ENCODE peak calls at places on chromosome 10, in four cellular contexts. M is lung, Q is breast epithelium, I is AG10803. U is an unnamed sample.

GRCh38 chr10:78188459-78188858 is 154.8 kb downstream of the RPS24 start:
- DNase-seq in M (no peak), Q (no peak), I (no peak), U (no peak)

GRCh38 chr10:100148353-100149211 is 37.2 kb downstream of the ERLIN1 start:
- DNase-seq in M (no peak), Q (no peak), I (peak), U (peak)

GRCh38 chr10:62934258-62934657 is 118.1 kb upstream of the EGR2 start:
- DNase-seq in M (no peak), Q (peak), I (no peak), U (no peak)

GRCh38 chr10:80279146-80279545 is 10.3 kb downstream of the MAT1A start:
- DNase-seq in M (no peak), Q (no peak), I (no peak), U (no peak)

GRCh38 chr10:21526952-21527633 is 1.6 kb upstream of the SKIDA1 start:
- DNase-seq in M (peak), Q (no peak), I (peak), U (peak)

GRCh38 chr10:482036-482435 is 207.4 kb downstream of the DIP2C start:
- DNase-seq in M (no peak), Q (no peak), I (no peak), U (no peak)

GRCh38 chr10:3635697-3636096 is 149.3 kb downstream of the KLF6 start:
- DNase-seq in M (no peak), Q (peak), I (no peak), U (no peak)

GRCh38 chr10:70918851-70919530 is 30.6 kb upstream of the PCBD1 start:
- DNase-seq in M (no peak), Q (no peak), I (no peak), U (no peak)

GRCh38 chr10:84432891-84433290 is 104.5 kb downstream of the CCSER2 start:
- DNase-seq in M (no peak), Q (no peak), I (no peak), U (peak)

GRCh38 chr10:52115823-52116222 is 198.3 kb upstream of the DKK1 start:
- DNase-seq in M (no peak), Q (no peak), I (no peak), U (peak)

GRCh38 chr10:133180192-133180914 is 20.3 kb downstream of the KNDC1 start:
- DNase-seq in M (no peak), Q (no peak), I (no peak), U (no peak)

GRCh38 chr10:31678573-31679122 is 250.0 kb downstream of the ARHGAP12 start:
- DNase-seq in M (no peak), Q (no peak), I (peak), U (peak)

GRCh38 chr10:129972966-129973673 is 9.0 kb upstream of the EBF3 start:
- DNase-seq in M (no peak), Q (no peak), I (no peak), U (no peak)

DNA sequence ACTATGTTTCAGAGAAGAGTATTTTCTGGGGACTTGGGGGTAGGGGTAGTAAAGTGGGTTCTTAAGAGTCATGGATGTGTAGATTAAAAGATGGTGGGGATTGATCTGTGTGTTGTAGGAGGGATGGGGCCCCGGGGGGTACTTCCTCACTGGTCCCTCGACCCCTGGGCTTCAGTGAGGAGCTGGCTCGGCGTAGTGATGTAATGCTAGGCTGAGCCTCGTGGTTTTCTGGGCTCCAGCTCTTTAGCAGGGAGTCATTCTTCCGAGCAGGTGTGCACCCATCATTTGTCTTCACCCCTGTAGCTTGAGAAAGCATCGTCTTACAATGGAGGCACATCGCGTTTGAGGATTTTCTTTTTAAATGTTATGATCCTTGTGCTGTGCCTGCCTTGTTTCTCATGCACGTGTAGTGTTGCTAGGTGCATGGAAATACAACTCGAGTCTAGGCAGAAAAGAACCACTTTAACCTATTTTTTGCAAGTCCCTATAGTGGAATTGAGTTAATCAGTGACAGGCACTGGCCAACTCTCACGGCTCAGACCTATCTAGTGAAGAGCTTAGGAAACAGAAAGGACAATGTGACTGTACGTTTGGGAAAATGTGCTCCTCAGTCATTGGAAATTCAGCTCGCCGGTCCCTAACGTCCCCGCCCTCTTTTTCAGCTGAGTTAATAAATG is 106.1 kb upstream of the BTBD16 start:
- DNase-seq in M (no peak), Q (no peak), I (no peak), U (no peak)
- H3K4me3 ChIP-seq in M (no peak), Q (no peak), I (no peak), U (no peak)

DNA sequence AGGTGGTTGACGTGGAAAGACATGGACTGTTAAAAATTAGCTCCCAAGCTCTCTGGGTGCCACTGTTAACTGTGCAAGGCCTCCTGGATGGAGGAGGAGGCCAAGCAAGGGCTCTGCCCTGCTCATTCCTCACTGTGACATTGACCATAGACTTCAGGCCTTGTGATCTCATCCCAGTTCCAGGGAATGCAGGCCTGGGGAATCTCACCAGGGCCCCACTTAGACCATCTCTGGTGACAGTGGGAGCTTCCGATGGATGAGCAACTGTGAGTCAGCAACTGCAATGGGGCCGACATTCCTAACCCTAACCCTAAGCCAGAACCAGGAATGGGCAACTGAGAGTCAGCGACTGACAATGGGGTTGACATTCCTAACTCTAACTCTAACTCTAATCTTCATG is 50.4 kb upstream of the MSMB start:
- DNase-seq in M (no peak), Q (no peak), I (peak), U (peak)
- H3K4me3 ChIP-seq in M (no peak), Q (no peak), I (no peak), U (no peak)

GRCh38 chr10:72692897-72693598 is 1.1 kb downstream of the MCU start:
- DNase-seq in M (no peak), Q (no peak), I (peak), U (peak)

GRCh38 chr10:72695496-72695895 is 3.6 kb downstream of the MCU start:
- DNase-seq in M (no peak), Q (no peak), I (no peak), U (no peak)

GRCh38 chr10:72692057-72692891 is at the start of gene MCU:
- DNase-seq in M (peak), Q (peak), I (peak), U (peak)

GRCh38 chr10:72693599-72693915 is 1.6 kb downstream of the MCU start:
- DNase-seq in M (no peak), Q (no peak), I (peak), U (no peak)

GRCh38 chr10:72694476-72695369 is 2.8 kb downstream of the MCU start:
- DNase-seq in M (no peak), Q (no peak), I (peak), U (peak)
- H3K4me3 ChIP-seq in M (no peak), Q (no peak), I (peak), U (no peak)

GRCh38 chr10:119655566-119656001 is 4.4 kb downstream of the BAG3 start:
- DNase-seq in M (no peak), Q (no peak), I (peak), U (peak)
- H3K4me3 ChIP-seq in M (no peak), Q (no peak), I (peak), U (peak)

DNA sequence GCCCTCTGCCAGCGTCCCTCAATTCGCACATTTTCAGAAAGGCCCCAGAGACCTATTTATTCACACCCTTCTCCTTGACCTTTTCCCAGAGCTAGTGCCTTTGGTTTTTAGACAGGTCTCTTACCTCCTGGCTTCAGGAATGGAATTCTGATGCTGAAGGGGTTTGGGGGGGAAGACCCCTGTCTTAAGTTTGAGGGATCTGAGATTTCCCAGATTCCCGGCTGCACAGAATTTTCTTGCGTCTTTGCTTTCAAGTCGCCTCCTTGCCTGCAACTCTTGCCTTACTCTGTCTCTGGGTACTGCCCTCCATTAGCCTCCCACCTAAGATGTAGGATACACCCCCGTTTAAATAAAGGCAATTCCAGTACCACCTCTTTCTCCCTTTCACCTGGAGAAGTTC is 1.9 kb downstream of the GATA3 start:
- DNase-seq in M (no peak), Q (no peak), I (no peak), U (no peak)
- H3K4me3 ChIP-seq in M (peak), Q (peak), I (no peak), U (no peak)

GRCh38 chr10:35636942-35637341 is 5.2 kb downstream of the FZD8 start:
- DNase-seq in M (no peak), Q (no peak), I (no peak), U (no peak)
- H3K4me3 ChIP-seq in M (no peak), Q (no peak), I (no peak), U (no peak)

U was measured in fibroblast of mammary gland.